ENCODE peak calls at places on chromosomes 1 and 21, in ten cellular contexts. C is progenitor cell of endocrine pancreas; J is neural crest cell; W is posterior cingulate gyrus; O is mesothelial cell of epicardium; U is NCI-H748 treated with DMSO at 0.1 percent for 48 hours; X is T-helper 17 cell; H is CD4-positive, CD25-positive, alpha-beta regulatory T cell; Q is HFFc6; R is A172. F is an unnamed sample.

GRCh38 chr1:155410931-155411330 is 90.2 kb downstream of the RUSC1 start:
- DNase-seq in C (no peak), J (no peak), W (no peak), O (no peak), U (no peak), X (no peak), H (no peak), Q (no peak), R (no peak), F (no peak)

GRCh38 chr1:230147253-230148193 is 80.5 kb downstream of the GALNT2 start:
- DNase-seq in C (no peak), J (no peak), W (no peak), O (no peak), U (no peak), X (no peak), H (no peak), Q (no peak), R (no peak), F (no peak)

GRCh38 chr1:219945795-219946194 is 17.4 kb upstream of the SLC30A10 start:
- DNase-seq in C (no peak), J (no peak), W (no peak), O (no peak), U (no peak), X (no peak), H (no peak), Q (no peak), R (no peak), F (peak; percentile 12)

GRCh38 chr1:118989878-118990378 is 1.8 kb upstream of the TBX15 start:
- DNase-seq in C (no peak), J (no peak), W (no peak), O (no peak), U (no peak), X (no peak), H (no peak), Q (no peak), R (no peak), F (no peak)

GRCh38 chr1:115172270-115172669 is 83.0 kb upstream of the TSPAN2 start:
- DNase-seq in C (no peak), J (no peak), W (no peak), O (no peak), U (no peak), X (no peak), H (no peak), Q (no peak), R (no peak), F (no peak)

GRCh38 chr1:241376711-241377110 is 19.7 kb upstream of the RGS7 start:
- DNase-seq in C (no peak), J (no peak), W (no peak), O (no peak), U (no peak), X (no peak), H (no peak), Q (no peak), R (no peak), F (no peak)

GRCh38 chr1:50930965-50931737 is 28.9 kb downstream of the FAF1 start:
- DNase-seq in C (no peak), J (no peak), W (no peak), O (no peak), U (no peak), X (no peak), H (no peak), Q (no peak), R (peak; percentile 39), F (no peak)

GRCh38 chr1:78408192-78408591 is 82.6 kb upstream of the PTGFR start:
- DNase-seq in C (no peak), J (no peak), W (no peak), O (no peak), U (no peak), X (no peak), H (no peak), Q (no peak), R (no peak), F (no peak)

GRCh38 chr21:38323721-38324591 is 67.2 kb downstream of the KCNJ15 start:
- DNase-seq in C (no peak), J (no peak), W (no peak), O (no peak), U (peak; percentile 10), X (no peak), H (no peak), Q (peak; percentile 97), R (peak; percentile 98), F (no peak)

GRCh38 chr1:7501259-7501560 is 269.9 kb upstream of the VAMP3 start:
- DNase-seq in C (no peak), J (no peak), W (no peak), O (no peak), U (no peak), X (no peak), H (no peak), Q (no peak), R (no peak), F (no peak)

GRCh38 chr1:82565546-82565945 is 764.8 kb downstream of the ADGRL2 start:
- DNase-seq in C (no peak), J (no peak), W (no peak), O (no peak), U (no peak), X (no peak), H (no peak), Q (no peak), R (peak; percentile 77), F (no peak)

GRCh38 chr1:56070601-56071000 is 508.8 kb downstream of the PLPP3 start:
- DNase-seq in C (no peak), J (no peak), W (no peak), O (no peak), U (no peak), X (no peak), H (no peak), Q (no peak), R (no peak), F (no peak)

GRCh38 chr1:203211812-203212211 is 17.7 kb downstream of the CHIT1 start:
- DNase-seq in C (no peak), J (no peak), W (no peak), O (no peak), U (no peak), X (no peak), H (no peak), Q (no peak), R (no peak), F (no peak)

GRCh38 chr1:90522432-90522831 is 194.7 kb downstream of the BARHL2 start:
- DNase-seq in C (no peak), J (no peak), W (no peak), O (no peak), U (no peak), X (no peak), H (no peak), Q (no peak), R (no peak), F (no peak)

GRCh38 chr1:235873571-235873970 is 6.9 kb upstream of the LYST start:
- DNase-seq in C (no peak), J (no peak), W (no peak), O (no peak), U (no peak), X (no peak), H (no peak), Q (no peak), R (no peak), F (no peak)

GRCh38 chr1:155320252-155320651 is 442 bp upstream of the RUSC1 start:
- DNase-seq in C (no peak), J (no peak), W (no peak), O (no peak), U (no peak), X (no peak), H (no peak), Q (no peak), R (no peak), F (no peak)

GRCh38 chr21:41250519-41250918 is 66.1 kb upstream of the FAM3B start:
- DNase-seq in C (no peak), J (no peak), W (no peak), O (no peak), U (no peak), X (no peak), H (no peak), Q (no peak), R (peak; percentile 13), F (no peak)

GRCh38 chr1:204075116-204075636 is 2.3 kb downstream of the SOX13 start:
- DNase-seq in C (no peak), J (no peak), W (no peak), O (no peak), U (no peak), X (no peak), H (no peak), Q (no peak), R (no peak), F (no peak)

F was measured in memory B cell.